ENCODE peak calls at places on chromosomes 5 and 9, in ten cellular contexts. N, E, A, Z, R, T, Q, D, P and X are unnamed samples.

GRCh38 chr5:43193952-43194321 is 1.9 kb downstream of the NIM1K start:
- DNase-seq in T (no peak), Z (peak), D (no peak), A (no peak), Q (no peak), R (no peak), N (no peak), P (no peak), E (no peak), X (no peak)

GRCh38 chr9:111743275-111743674 is 51.5 kb downstream of the SHOC1 start:
- DNase-seq in T (no peak), Q (peak), Z (no peak), P (no peak), R (no peak), E (no peak), N (no peak), D (no peak), A (no peak), X (no peak)

GRCh38 chr9:86052556-86053468 is 46.5 kb downstream of the GOLM1 start:
- DNase-seq in E (no peak), N (no peak), A (no peak), Z (no peak), R (no peak), Q (no peak), P (no peak), D (no peak), T (no peak), X (no peak)

GRCh38 chr9:115116620-115117284 is 1.2 kb downstream of the TNC start:
- DNase-seq in A (no peak), Z (no peak), P (no peak), D (no peak), T (no peak), R (no peak), Q (no peak), E (no peak), N (no peak), X (no peak)

GRCh38 chr5:6350277-6351090 is 27.9 kb downstream of the MED10 start:
- DNase-seq in P (no peak), R (no peak), E (no peak), N (no peak), Q (no peak), Z (no peak), A (peak), T (no peak), D (no peak), X (no peak)

GRCh38 chr5:116532762-116533525 is 41.7 kb downstream of the SEMA6A start:
- DNase-seq in R (no peak), E (no peak), P (no peak), T (no peak), A (no peak), N (no peak), Z (no peak), D (no peak), Q (no peak), X (no peak)

GRCh38 chr5:68087866-68088265 is 127.7 kb upstream of the PIK3R1 start:
- DNase-seq in A (no peak), E (no peak), P (no peak), R (no peak), N (no peak), T (no peak), Q (no peak), Z (no peak), D (no peak), X (no peak)

GRCh38 chr9:27653246-27653645 is 80.0 kb upstream of the C9orf72 start:
- DNase-seq in P (no peak), R (no peak), D (no peak), N (no peak), Z (no peak), E (no peak), Q (no peak), A (no peak), T (no peak), X (no peak)

GRCh38 chr5:168042284-168043080 is 249.0 kb upstream of the WWC1 start:
- DNase-seq in R (no peak), E (no peak), T (no peak), A (no peak), D (no peak), Q (no peak), P (no peak), Z (no peak), N (no peak), X (no peak)

GRCh38 chr9:21709464-21710058 is 92.9 kb upstream of the MTAP start:
- DNase-seq in P (peak), Q (peak), T (peak), Z (no peak), D (peak), R (no peak), N (peak), E (no peak), A (no peak), X (peak)

GRCh38 chr5:589588-589987 is 22.6 kb upstream of the CEP72 start:
- DNase-seq in Z (no peak), R (no peak), E (no peak), T (no peak), N (no peak), D (no peak), Q (no peak), A (peak), P (no peak), X (no peak)

GRCh38 chr5:64347308-64347707 is 158.5 kb upstream of the RGS7BP start:
- DNase-seq in N (no peak), R (no peak), E (no peak), Q (no peak), P (no peak), D (no peak), Z (no peak), A (no peak), T (no peak), X (no peak)

GRCh38 chr9:71806916-71807315 is 38.6 kb upstream of the CEMIP2 start:
- DNase-seq in N (peak), T (peak), P (peak), D (no peak), R (peak), E (no peak), A (no peak), Q (peak), Z (peak), X (peak)

GRCh38 chr9:121714075-121714705 is 62.8 kb downstream of the DAB2IP start:
- DNase-seq in N (no peak), A (no peak), R (no peak), E (no peak), Q (no peak), Z (no peak), D (no peak), T (no peak), P (no peak), X (no peak)

GRCh38 chr5:1337490-1338195 is 7.3 kb downstream of the CLPTM1L start:
- DNase-seq in E (no peak), A (no peak), R (no peak), Z (peak), Q (no peak), N (no peak), T (no peak), P (no peak), D (no peak), X (no peak)

GRCh38 chr5:107739661-107740060 is 68.9 kb upstream of the EFNA5 start:
- DNase-seq in E (no peak), Z (no peak), A (no peak), R (no peak), N (no peak), T (no peak), P (no peak), D (no peak), Q (no peak), X (no peak)

GRCh38 chr9:133852476-133852875 is 114.3 kb upstream of the SARDH start:
- DNase-seq in E (no peak), N (no peak), D (no peak), Q (no peak), R (no peak), Z (no peak), T (no peak), A (no peak), P (no peak), X (peak)

GRCh38 chr9:5784526-5785315 is 48.2 kb downstream of the ERMP1 start:
- DNase-seq in P (no peak), Z (no peak), D (no peak), T (no peak), R (no peak), Q (no peak), A (no peak), E (no peak), N (no peak), X (no peak)

GRCh38 chr9:76810377-76810957 is 46.2 kb downstream of the PCA3 start:
- DNase-seq in N (peak), E (no peak), P (peak), D (no peak), R (no peak), T (peak), Q (peak), Z (no peak), A (no peak), X (no peak)

GRCh38 chr9:98726735-98727134 is 18.0 kb upstream of the GABBR2 start:
- DNase-seq in D (no peak), T (no peak), A (no peak), P (no peak), Z (no peak), Q (no peak), N (no peak), R (no peak), E (no peak), X (peak)

GRCh38 chr5:124751031-124751430 is 4.6 kb upstream of the ZNF608 start:
- DNase-seq in P (no peak), T (no peak), N (no peak), Q (no peak), Z (no peak), D (no peak), R (no peak), E (no peak), A (no peak), X (no peak)

GRCh38 chr5:122774861-122775712 is at the start of gene SNX2:
- DNase-seq in E (peak), Q (peak), D (peak), Z (peak), T (peak), N (peak), P (peak), A (peak), R (peak), X (peak)